ENCODE peak calls at places on chromosomes 2 and 18, in five cellular contexts. Z is NCI-H774, W is lower leg skin, I is colonic mucosa, S is ELR. G is an unnamed sample.

GRCh38 chr2:134141598-134142340 is 112.1 kb upstream of the MGAT5 start:
- DNase-seq in Z (no peak), W (no peak), I (peak; percentile 30), S (no peak), G (no peak)

GRCh38 chr2:169452080-169452479 is 27.2 kb upstream of the BBS5 start:
- DNase-seq in Z (no peak), W (no peak), I (no peak), S (peak; percentile 65), G (peak; percentile 26)

GRCh38 chr2:54903736-54904554 is 146.3 kb downstream of the RTN4 start:
- DNase-seq in Z (no peak), W (no peak), I (peak; percentile 54), S (peak; percentile 100), G (no peak)

GRCh38 chr18:9094307-9095226 is 7.9 kb upstream of the NDUFV2 start:
- DNase-seq in Z (no peak), W (no peak), I (no peak), S (peak; percentile 82), G (no peak)

GRCh38 chr2:175871331-175871730 is 130.7 kb downstream of the LNPK start:
- DNase-seq in Z (no peak), W (no peak), I (no peak), S (no peak), G (no peak)

GRCh38 chr2:28433215-28433614 is 40.6 kb downstream of the FOSL2 start:
- DNase-seq in Z (no peak), W (no peak), I (no peak), S (no peak), G (no peak)

GRCh38 chr2:61125123-61125710 is 36.8 kb upstream of the C2orf74 start:
- DNase-seq in Z (no peak), W (no peak), I (no peak), S (no peak), G (no peak)

GRCh38 chr2:9310827-9311226 is 104.2 kb downstream of the ASAP2 start:
- DNase-seq in Z (no peak), W (peak; percentile 67), I (no peak), S (peak; percentile 63), G (no peak)

GRCh38 chr2:45404807-45405297 is 206.2 kb downstream of the SRBD1 start:
- DNase-seq in Z (no peak), W (no peak), I (no peak), S (no peak), G (no peak)

G was measured in NCI-H526 treated with DMSO at 0.1 percent for 48 hours.